ENCODE peak calls at places on chromosomes 3 and 15, in ten cellular contexts. O is mesothelial cell of epicardium; S is GM12865; J is neural crest cell; Z is HepG2; X is transverse colon; I is brain microvascular endothelial cell; U is CD8-positive, alpha-beta T cell; P is AG10803; R is A673. C is an unnamed sample.

GRCh38 chr3:59607628-59608027 is 557.8 kb upstream of the CFAP20DC start:
- DNase-seq in I (no peak), S (no peak), R (no peak), X (no peak), O (no peak), J (no peak), Z (peak), U (no peak), P (peak), C (no peak)

GRCh38 chr15:40047413-40048154 is 8.6 kb upstream of the SRP14 start:
- DNase-seq in Z (no peak), X (peak), U (no peak), I (peak), J (no peak), R (peak), O (no peak), S (peak), P (peak), C (no peak)

GRCh38 chr15:41018534-41018933 is 65.3 kb downstream of the CHAC1 start:
- DNase-seq in X (peak), I (no peak), U (no peak), Z (no peak), S (no peak), O (no peak), J (no peak), P (peak), R (peak), C (no peak)

GRCh38 chr3:112303811-112304325 is 9.9 kb upstream of the SLC9C1 start:
- DNase-seq in Z (no peak), J (no peak), S (peak), U (no peak), X (no peak), I (peak), O (no peak), P (peak), R (peak), C (no peak)

GRCh38 chr3:154323921-154324738 is at the start of gene DHX36:
- DNase-seq in U (peak), Z (peak), S (peak), P (peak), X (peak), I (peak), J (peak), R (peak), O (peak), C (peak)

GRCh38 chr3:141427764-141428163 is 59.1 kb upstream of the RASA2 start:
- DNase-seq in R (no peak), Z (no peak), S (no peak), O (no peak), X (no peak), J (no peak), I (no peak), P (no peak), U (no peak), C (no peak)

GRCh38 chr3:51751287-51751686 is 27.8 kb downstream of the IQCF6 start:
- DNase-seq in O (no peak), J (no peak), X (no peak), P (no peak), Z (no peak), R (no peak), I (no peak), U (no peak), S (no peak), C (no peak)

GRCh38 chr3:139309046-139309660 is 34.7 kb upstream of the MRPS22 start:
- DNase-seq in S (no peak), J (no peak), U (no peak), X (no peak), R (no peak), I (no peak), O (no peak), P (no peak), Z (no peak), C (no peak)

GRCh38 chr3:14716593-14716992 is 41.7 kb downstream of the C3orf20 start:
- DNase-seq in S (no peak), J (no peak), I (no peak), Z (no peak), U (no peak), X (no peak), O (no peak), P (peak), R (no peak), C (no peak)

GRCh38 chr3:12025584-12025983 is 21.4 kb downstream of the SYN2 start:
- DNase-seq in I (no peak), O (no peak), R (no peak), Z (no peak), U (no peak), X (no peak), P (no peak), J (no peak), S (no peak), C (no peak)

GRCh38 chr15:67578020-67578600 is 35.6 kb downstream of the MAP2K5 start:
- DNase-seq in I (no peak), X (no peak), P (no peak), Z (no peak), J (no peak), U (no peak), O (no peak), S (no peak), R (no peak), C (no peak)

GRCh38 chr3:164467027-164467426 is 611.3 kb downstream of the SI start:
- DNase-seq in O (no peak), S (no peak), R (no peak), J (no peak), U (no peak), X (no peak), I (no peak), Z (no peak), P (no peak), C (no peak)

GRCh38 chr15:74314897-74315438 is 52.5 kb downstream of the CYP11A1 start:
- DNase-seq in J (no peak), P (no peak), Z (no peak), R (no peak), U (peak), X (no peak), O (no peak), S (no peak), I (no peak), C (no peak)

GRCh38 chr15:47673343-47673761 is 44.0 kb upstream of the SEMA6D start:
- DNase-seq in R (no peak), Z (no peak), S (no peak), O (no peak), P (no peak), X (no peak), U (no peak), J (no peak), I (no peak), C (no peak)

GRCh38 chr3:147397155-147397888 is 9.0 kb downstream of the ZIC4 start:
- DNase-seq in P (no peak), U (no peak), J (no peak), Z (no peak), S (no peak), X (no peak), R (no peak), I (peak), O (no peak), C (no peak)

GRCh38 chr3:162544246-162544645 is 1047.6 kb downstream of the OTOL1 start:
- DNase-seq in X (no peak), S (no peak), U (no peak), O (no peak), R (no peak), Z (no peak), I (no peak), P (no peak), J (no peak), C (no peak)

GRCh38 chr3:108673988-108674661 is 83.1 kb downstream of the RETNLB start:
- DNase-seq in O (no peak), U (no peak), P (no peak), X (no peak), I (no peak), S (peak), R (no peak), Z (no peak), J (no peak), C (no peak)

GRCh38 chr3:104763007-104763406 is 603.7 kb upstream of the ALCAM start:
- DNase-seq in P (peak), Z (no peak), S (no peak), J (no peak), I (peak), O (no peak), U (no peak), R (peak), X (no peak), C (no peak)

GRCh38 chr3:58874795-58875194 is 175.0 kb downstream of the CFAP20DC start:
- DNase-seq in R (peak), J (no peak), O (no peak), U (no peak), I (peak), S (peak), P (peak), Z (no peak), X (no peak), C (no peak)

GRCh38 chr15:91789136-91789535 is 64.4 kb upstream of the SLCO3A1 start:
- DNase-seq in J (no peak), S (no peak), R (no peak), P (no peak), U (no peak), O (no peak), Z (no peak), I (no peak), X (no peak), C (no peak)

GRCh38 chr3:33105341-33105943 is 8.4 kb upstream of the CRTAP start:
- DNase-seq in X (no peak), I (no peak), P (peak), Z (no peak), J (no peak), U (no peak), O (no peak), S (no peak), R (no peak), C (no peak)

GRCh38 chr3:15801298-15801697 is 3.5 kb upstream of the ANKRD28 start:
- DNase-seq in O (no peak), X (no peak), R (no peak), Z (no peak), S (no peak), P (no peak), J (no peak), I (no peak), U (no peak), C (no peak)

GRCh38 chr15:65057549-65057940 is 10.2 kb downstream of the RASL12 start:
- DNase-seq in X (no peak), I (no peak), J (no peak), U (no peak), Z (no peak), P (no peak), R (no peak), O (no peak), S (no peak), C (no peak)

GRCh38 chr15:67882487-67883227 is 42.8 kb upstream of the RNU6-1 start:
- DNase-seq in S (peak), X (no peak), Z (no peak), O (no peak), U (no peak), R (peak), P (no peak), J (no peak), I (no peak), C (no peak)

GRCh38 chr3:57080171-57080570 is 19.7 kb downstream of the SPATA12 start:
- DNase-seq in I (no peak), O (no peak), X (no peak), Z (no peak), R (no peak), U (no peak), J (no peak), P (no peak), S (no peak), C (no peak)

GRCh38 chr15:65368300-65368617 is 9.5 kb downstream of the IGDCC3 start:
- DNase-seq in J (peak), S (no peak), X (no peak), I (no peak), O (no peak), P (no peak), Z (no peak), R (no peak), U (no peak), C (no peak)

GRCh38 chr3:171812811-171813210 is 2.5 kb upstream of the PLD1 start:
- DNase-seq in Z (no peak), R (no peak), X (no peak), I (no peak), O (no peak), S (no peak), U (no peak), P (no peak), J (no peak), C (no peak)

GRCh38 chr3:150168694-150169093 is 198.0 kb upstream of the PFN2 start:
- DNase-seq in X (no peak), O (no peak), P (peak), Z (no peak), R (no peak), I (no peak), S (no peak), U (no peak), J (no peak), C (no peak)

GRCh38 chr15:41965441-41966413 is 6.6 kb downstream of the EHD4 start:
- DNase-seq in Z (no peak), O (no peak), R (no peak), J (no peak), I (no peak), P (no peak), S (no peak), X (peak), U (no peak), C (no peak)

GRCh38 chr3:98763814-98764691 is 913 bp downstream of the ST3GAL6 start:
- DNase-seq in S (no peak), I (no peak), R (no peak), X (no peak), U (no peak), J (no peak), Z (no peak), O (no peak), P (no peak), C (no peak)
- TF ChIP-seq CTCF in S (no peak), I (no peak), R (no peak), X (no peak), U (no peak), J (no peak), Z (no peak), O (no peak), P (no peak), C (no peak)

GRCh38 chr15:29849716-29850115 is 27.4 kb upstream of the TJP1 start:
- DNase-seq in U (no peak), Z (no peak), P (no peak), I (no peak), R (no peak), J (no peak), X (no peak), O (no peak), S (no peak), C (no peak)

GRCh38 chr15:29853211-29853987 is 31.1 kb upstream of the TJP1 start:
- DNase-seq in S (no peak), Z (no peak), X (no peak), R (no peak), U (no peak), I (no peak), P (no peak), O (no peak), J (no peak), C (no peak)

GRCh38 chr15:29854413-29854812 is 32.1 kb upstream of the TJP1 start:
- DNase-seq in Z (no peak), P (no peak), I (no peak), X (no peak), S (no peak), O (no peak), U (no peak), R (no peak), J (no peak), C (no peak)

GRCh38 chr15:29849218-29849617 is 26.9 kb upstream of the TJP1 start:
- DNase-seq in J (no peak), Z (no peak), U (no peak), X (no peak), R (peak), S (no peak), O (no peak), P (no peak), I (no peak), C (no peak)

DNA sequence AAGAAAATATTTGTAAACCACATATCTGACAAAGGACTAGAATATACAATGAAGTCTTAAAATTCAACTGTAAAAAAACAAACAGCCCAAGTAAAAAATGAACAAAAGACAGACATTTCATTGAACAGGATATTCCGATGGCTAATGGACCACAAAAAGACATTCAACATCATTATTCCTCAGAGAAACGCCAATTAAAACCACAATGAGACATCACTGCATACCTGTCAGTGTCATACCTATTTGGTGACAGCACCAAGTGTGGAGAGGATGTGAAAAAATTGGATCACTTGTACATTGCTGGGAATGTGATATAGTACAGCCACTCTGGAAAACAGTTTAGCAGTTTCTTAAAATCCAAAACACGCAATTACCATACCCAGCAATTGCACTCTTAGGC is 29.9 kb upstream of the TJP1 start:
- DNase-seq in O (no peak), S (no peak), R (no peak), P (no peak), U (no peak), J (no peak), I (no peak), X (no peak), Z (no peak), C (no peak)
- TF ChIP-seq CTCF in O (no peak), S (no peak), R (no peak), P (no peak), U (no peak), J (no peak), I (no peak), X (no peak), Z (no peak), C (no peak)

GRCh38 chr15:45641374-45641778 is 6.5 kb downstream of the SQOR start:
- DNase-seq in J (no peak), P (peak), I (peak), R (no peak), X (peak), O (no peak), U (no peak), S (no peak), Z (peak), C (peak)
- TF ChIP-seq CTCF in J (no peak), P (peak), I (peak), R (no peak), X (peak), O (no peak), U (no peak), S (no peak), Z (no peak), C (no peak)

GRCh38 chr3:53841296-53841695 is 4.9 kb downstream of the CHDH start:
- DNase-seq in Z (peak), I (no peak), S (no peak), R (no peak), X (peak), P (no peak), U (no peak), J (no peak), O (no peak), C (no peak)
- TF ChIP-seq CTCF in Z (peak), I (peak), S (no peak), R (no peak), X (no peak), P (no peak), U (no peak), J (no peak), O (no peak), C (no peak)

GRCh38 chr15:46502668-46503067 is 867.8 kb downstream of the SQOR start:
- DNase-seq in J (no peak), P (no peak), U (no peak), O (no peak), X (no peak), Z (peak), S (peak), R (peak), I (no peak), C (no peak)
- TF ChIP-seq CTCF in J (peak), P (peak), U (no peak), O (no peak), X (no peak), Z (peak), S (no peak), R (peak), I (no peak), C (no peak)

GRCh38 chr15:81740402-81740801 is 305.4 kb downstream of the MEX3B start:
- DNase-seq in X (no peak), P (no peak), U (no peak), J (no peak), S (no peak), I (no peak), R (no peak), O (no peak), Z (no peak), C (no peak)

GRCh38 chr15:81747026-81747425 is 298.8 kb downstream of the MEX3B start:
- DNase-seq in S (no peak), Z (no peak), R (no peak), I (no peak), U (no peak), P (no peak), O (no peak), X (no peak), J (no peak), C (no peak)

GRCh38 chr15:81747477-81747876 is 298.3 kb downstream of the MEX3B start:
- DNase-seq in S (no peak), R (peak), I (no peak), Z (no peak), X (no peak), J (no peak), P (no peak), U (no peak), O (no peak), C (no peak)

GRCh38 chr15:81749667-81750360 is 296.0 kb downstream of the MEX3B start:
- DNase-seq in Z (no peak), R (no peak), P (no peak), U (no peak), J (no peak), I (no peak), O (peak), S (no peak), X (no peak), C (no peak)

GRCh38 chr15:81744364-81744763 is 301.5 kb downstream of the MEX3B start:
- DNase-seq in U (no peak), I (no peak), O (no peak), R (no peak), X (no peak), S (no peak), Z (no peak), J (no peak), P (no peak), C (no peak)
- TF ChIP-seq CTCF in U (no peak), I (no peak), O (no peak), R (no peak), X (no peak), S (no peak), Z (no peak), J (no peak), P (no peak), C (no peak)

GRCh38 chr15:72585659-72586058 is 68.8 kb upstream of the GOLGA6B start:
- DNase-seq in J (no peak), X (no peak), R (peak), S (no peak), P (peak), O (no peak), I (peak), Z (peak), U (no peak), C (no peak)
- TF ChIP-seq CTCF in J (no peak), X (no peak), R (peak), S (no peak), P (peak), O (no peak), I (peak), Z (no peak), U (no peak), C (peak)

GRCh38 chr15:52566889-52567288 is 1.9 kb downstream of the ARPP19 start:
- DNase-seq in O (no peak), Z (no peak), J (no peak), S (peak), X (no peak), I (no peak), R (no peak), U (no peak), P (no peak), C (no peak)

GRCh38 chr15:52563499-52564060 is 5.2 kb downstream of the ARPP19 start:
- DNase-seq in X (no peak), S (no peak), J (no peak), R (no peak), U (no peak), P (no peak), O (no peak), I (no peak), Z (no peak), C (no peak)

GRCh38 chr15:52567886-52568568 is 803 bp downstream of the ARPP19 start:
- DNase-seq in X (peak), J (no peak), O (no peak), U (peak), Z (peak), R (peak), S (peak), I (no peak), P (peak), C (no peak)

GRCh38 chr15:52569244-52569585 is 385 bp upstream of the ARPP19 start:
- DNase-seq in S (no peak), X (no peak), P (no peak), J (no peak), O (no peak), R (no peak), Z (no peak), I (no peak), U (no peak), C (no peak)

GRCh38 chr15:52568569-52569243 is at the start of gene ARPP19:
- DNase-seq in S (peak), I (peak), J (peak), X (peak), Z (peak), U (peak), O (peak), R (peak), P (peak), C (peak)
- TF ChIP-seq CTCF in S (peak), I (peak), J (no peak), X (peak), Z (no peak), U (no peak), O (no peak), R (no peak), P (no peak), C (peak)

GRCh38 chr3:9401986-9402385 is 4.6 kb downstream of the SETD5 start:
- DNase-seq in I (no peak), P (no peak), S (no peak), O (no peak), J (no peak), R (no peak), Z (no peak), U (no peak), X (no peak), C (no peak)

GRCh38 chr3:9398715-9399708 is 1.6 kb downstream of the SETD5 start:
- DNase-seq in J (no peak), P (peak), S (peak), R (peak), Z (peak), I (peak), O (no peak), X (no peak), U (no peak), C (no peak)

GRCh38 chr3:9397911-9398714 is 698 bp downstream of the SETD5 start:
- DNase-seq in P (peak), Z (peak), S (peak), R (peak), J (no peak), O (no peak), X (peak), U (no peak), I (peak), C (no peak)

GRCh38 chr3:9400626-9401025 is 3.2 kb downstream of the SETD5 start:
- DNase-seq in O (no peak), S (no peak), P (no peak), X (no peak), I (no peak), R (no peak), U (no peak), Z (no peak), J (no peak), C (no peak)

GRCh38 chr3:9399746-9400145 is 2.3 kb downstream of the SETD5 start:
- DNase-seq in U (no peak), X (peak), I (peak), O (peak), P (peak), R (peak), S (peak), J (peak), Z (peak), C (peak)
- TF ChIP-seq CTCF in U (no peak), X (no peak), I (peak), O (no peak), P (peak), R (no peak), S (no peak), J (no peak), Z (peak), C (no peak)